ENCODE peak calls at places on chromosomes 13 and 19, in six cellular contexts. L is CD4-positive, alpha-beta T cell; K is mucosa of gallbladder; J is GM12892; C is lung; T is NCI-H2029. W is an unnamed sample.
A peak's percentile ranks its signal among the peaks of the same experiment; 100 is the strongest.

GRCh38 chr19:13095934-13096890 is 6.4 kb downstream of the LYL1 start:
- DNase-seq in L (no peak), K (no peak), J (no peak), C (no peak), T (no peak), W (no peak)

GRCh38 chr19:39341122-39341719 is 1.0 kb upstream of the SAMD4B start:
- DNase-seq in L (no peak), K (no peak), J (no peak), C (peak; percentile 39), T (no peak), W (peak; percentile 38)

GRCh38 chr13:101681834-101682233 is 229.4 kb downstream of the ITGBL1 start:
- DNase-seq in L (no peak), K (no peak), J (no peak), C (no peak), T (no peak), W (no peak)

GRCh38 chr13:98033277-98034247 is 80.1 kb downstream of the IPO5 start:
- DNase-seq in L (no peak), K (peak; percentile 37), J (no peak), C (no peak), T (no peak), W (peak; percentile 32)

GRCh38 chr13:30346159-30346788 is 38.9 kb upstream of the KATNAL1 start:
- DNase-seq in L (peak; percentile 51), K (peak; percentile 67), J (no peak), C (no peak), T (no peak), W (peak; percentile 50)

GRCh38 chr13:31074750-31075149 is 87.0 kb downstream of the HSPH1 start:
- DNase-seq in L (no peak), K (no peak), J (no peak), C (no peak), T (no peak), W (no peak)

GRCh38 chr13:94800423-94800822 is 88.1 kb upstream of the SOX21 start:
- DNase-seq in L (no peak), K (no peak), J (no peak), C (no peak), T (no peak), W (no peak)

GRCh38 chr13:75895168-75895567 is 259.0 kb downstream of the LMO7 start:
- DNase-seq in L (no peak), K (no peak), J (no peak), C (no peak), T (no peak), W (no peak)

GRCh38 chr19:27674701-27675100 is 1538.2 kb downstream of the UQCRFS1 start:
- DNase-seq in L (no peak), K (peak; percentile 6), J (no peak), C (peak; percentile 24), T (no peak), W (no peak)

GRCh38 chr13:51861728-51862300 is at the start of gene CCDC70:
- DNase-seq in L (no peak), K (no peak), J (no peak), C (no peak), T (no peak), W (no peak)

GRCh38 chr13:97539651-97540230 is 105.8 kb downstream of the RAP2A start:
- DNase-seq in L (no peak), K (no peak), J (no peak), C (no peak), T (no peak), W (no peak)

GRCh38 chr13:97119899-97120745 is 102.0 kb upstream of the MBNL2 start:
- DNase-seq in L (no peak), K (no peak), J (no peak), C (no peak), T (no peak), W (no peak)

GRCh38 chr19:2391118-2391725 is 31.2 kb downstream of the TMPRSS9 start:
- DNase-seq in L (peak; percentile 24), K (peak; percentile 37), J (no peak), C (no peak), T (peak; percentile 56), W (peak; percentile 47)

GRCh38 chr19:42129399-42130253 is 2.6 kb downstream of the POU2F2 start:
- DNase-seq in L (no peak), K (no peak), J (peak; percentile 69), C (peak; percentile 29), T (no peak), W (peak; percentile 49)

GRCh38 chr13:108609353-108609752 is 20.1 kb upstream of the MYO16 start:
- DNase-seq in L (no peak), K (no peak), J (no peak), C (no peak), T (no peak), W (no peak)

GRCh38 chr13:60396783-60397692 is at the start of gene TDRD3:
- DNase-seq in L (peak; percentile 66), K (peak; percentile 85), J (peak; percentile 50), C (peak; percentile 83), T (peak; percentile 50), W (peak; percentile 84)

GRCh38 chr13:109145631-109146030 is 516.2 kb downstream of the MYO16 start:
- DNase-seq in L (no peak), K (peak; percentile 48), J (no peak), C (no peak), T (peak; percentile 66), W (peak; percentile 29)

GRCh38 chr19:28074773-28075172 is 1138.2 kb downstream of the UQCRFS1 start:
- DNase-seq in L (no peak), K (no peak), J (no peak), C (no peak), T (no peak), W (no peak)

GRCh38 chr13:101049166-101049850 is 367.0 kb downstream of the NALCN start:
- DNase-seq in L (no peak), K (no peak), J (no peak), C (no peak), T (no peak), W (no peak)

GRCh38 chr19:1151917-1152601 is 22.0 kb downstream of the SBNO2 start:
- DNase-seq in L (no peak), K (no peak), J (no peak), C (no peak), T (no peak), W (no peak)

GRCh38 chr19:45446295-45446694 is 21.5 kb upstream of the FOSB start:
- DNase-seq in L (no peak), K (no peak), J (no peak), C (no peak), T (no peak), W (no peak)

GRCh38 chr19:10290439-10290875 is 705 bp downstream of the ICAM5 start:
- DNase-seq in L (no peak), K (no peak), J (no peak), C (no peak), T (no peak), W (no peak)

GRCh38 chr13:77698211-77699058 is 948 bp downstream of the SLAIN1 start:
- DNase-seq in L (peak; percentile 41), K (peak; percentile 11), J (peak; percentile 23), C (peak; percentile 37), T (no peak), W (peak; percentile 42)

GRCh38 chr13:33937373-33938087 is 119.6 kb downstream of the RFC3 start:
- DNase-seq in L (no peak), K (peak; percentile 25), J (no peak), C (no peak), T (no peak), W (no peak)

GRCh38 chr13:106619688-106620555 is 52.0 kb upstream of the ARGLU1 start:
- DNase-seq in L (no peak), K (no peak), J (peak; percentile 4), C (no peak), T (peak; percentile 9), W (peak; percentile 54)

GRCh38 chr19:40862785-40863184 is 12.5 kb upstream of the CYP2A6 start:
- DNase-seq in L (no peak), K (no peak), J (no peak), C (no peak), T (no peak), W (no peak)